ENCODE peak calls at places on chromosomes 4 and X, in six cellular contexts. E is kidney epithelial cell; B is GM04504; V is BE2C; F is T-cell; W is activated CD4-positive, alpha-beta T cell treated with anti-CD3 and anti-CD28 coated beads, Interleukin-2, amount 50 U/mL, for 4 hours. I is an unnamed sample.

GRCh38 chrX:154019633-154020499 is at the start of gene IRAK1:
- DNase-seq in E (no peak), B (no peak), V (peak), F (peak), W (peak), I (peak)

GRCh38 chr4:110527156-110527555 is 51.2 kb downstream of the ENPEP start:
- DNase-seq in E (no peak), B (no peak), V (no peak), F (no peak), W (peak), I (no peak)

GRCh38 chr4:47533689-47534347 is 48.7 kb downstream of the ATP10D start:
- DNase-seq in E (no peak), B (no peak), V (no peak), F (no peak), W (no peak), I (no peak)

GRCh38 chrX:11665144-11666040 is at the start of gene ARHGAP6:
- DNase-seq in E (no peak), B (peak), V (no peak), F (no peak), W (no peak), I (peak)

GRCh38 chrX:56994375-56995270 is 718 bp downstream of the SPIN3 start:
- DNase-seq in E (no peak), B (no peak), V (peak), F (no peak), W (no peak), I (peak)

GRCh38 chr4:6532658-6533057 is 42.3 kb upstream of the MAN2B2 start:
- DNase-seq in E (no peak), B (no peak), V (no peak), F (no peak), W (no peak), I (no peak)

GRCh38 chr4:127251423-127251822 is 381.3 kb upstream of the INTU start:
- DNase-seq in E (no peak), B (peak), V (no peak), F (no peak), W (no peak), I (no peak)

GRCh38 chr4:7043521-7044414 is 596 bp downstream of the TADA2B start:
- DNase-seq in E (no peak), B (no peak), V (peak), F (peak), W (peak), I (peak)

GRCh38 chr4:26023191-26023972 is 109.4 kb downstream of the SMIM20 start:
- DNase-seq in E (no peak), B (no peak), V (no peak), F (no peak), W (no peak), I (no peak)

GRCh38 chr4:162162672-162163071 is 1.1 kb downstream of the FSTL5 start:
- DNase-seq in E (no peak), B (no peak), V (no peak), F (no peak), W (no peak), I (no peak)

GRCh38 chrX:14344172-14344940 is 185.0 kb upstream of the GLRA2 start:
- DNase-seq in E (no peak), B (no peak), V (no peak), F (no peak), W (no peak), I (no peak)

I was measured in lung microvascular endothelial cell.